ENCODE peak calls at places on chromosomes 11 and 22, in five cellular contexts. F is transverse colon, S is body of pancreas, R is tibial nerve, N is mesenchymal stem cell. E is an unnamed sample. For H3K9me3, the result is how much of the 10 kb centered on the place peaks cover.

GRCh38 chr11:18700375-18700774 is 1.8 kb downstream of the TMEM86A start:
- DNase-seq in F (no peak), R (no peak), N (peak), S (no peak), E (no peak)

GRCh38 chr11:20163778-20164133 is 3.5 kb upstream of the DBX1 start:
- DNase-seq in N (no peak), F (no peak), S (no peak), R (no peak), E (no peak)

GRCh38 chr11:119614227-119615002 is 114.6 kb downstream of the NECTIN1 start:
- DNase-seq in R (no peak), N (no peak), S (no peak), F (no peak), E (no peak)

GRCh38 chr11:113401718-113402117 is 14.1 kb downstream of the ANKK1 start:
- DNase-seq in S (peak), R (no peak), F (peak), N (no peak), E (no peak)

GRCh38 chr11:94858012-94858705 is 90.0 kb downstream of the AMOTL1 start:
- DNase-seq in R (no peak), N (no peak), F (no peak), S (no peak), E (no peak)

GRCh38 chr22:36839356-36840073 is 21.3 kb upstream of the NCF4 start:
- DNase-seq in F (no peak), R (no peak), N (no peak), S (no peak), E (no peak)

GRCh38 chr11:108333403-108333899 is 110.6 kb downstream of the ATM start:
- DNase-seq in F (no peak), R (no peak), N (no peak), S (no peak), E (no peak)

GRCh38 chr11:68677432-68677831 is 6.9 kb upstream of the GAL start:
- DNase-seq in S (peak), R (no peak), N (peak), F (no peak), E (no peak)

GRCh38 chr11:74682731-74683278 is 48.4 kb downstream of the CHRDL2 start:
- DNase-seq in R (no peak), S (no peak), N (no peak), F (peak), E (no peak)

GRCh38 chr11:76207642-76208378 is 1.5 kb upstream of the WNT11 start:
- DNase-seq in S (peak), F (peak), R (peak), N (peak), E (peak)

GRCh38 chr11:134383576-134384221 is 28.3 kb downstream of the B3GAT1 start:
- DNase-seq in F (no peak), N (no peak), R (no peak), S (no peak), E (no peak)
- H3K9me3 ChIP-seq in F (under half), N (under half), R (under half), S (under half), E (under half)

DNA sequence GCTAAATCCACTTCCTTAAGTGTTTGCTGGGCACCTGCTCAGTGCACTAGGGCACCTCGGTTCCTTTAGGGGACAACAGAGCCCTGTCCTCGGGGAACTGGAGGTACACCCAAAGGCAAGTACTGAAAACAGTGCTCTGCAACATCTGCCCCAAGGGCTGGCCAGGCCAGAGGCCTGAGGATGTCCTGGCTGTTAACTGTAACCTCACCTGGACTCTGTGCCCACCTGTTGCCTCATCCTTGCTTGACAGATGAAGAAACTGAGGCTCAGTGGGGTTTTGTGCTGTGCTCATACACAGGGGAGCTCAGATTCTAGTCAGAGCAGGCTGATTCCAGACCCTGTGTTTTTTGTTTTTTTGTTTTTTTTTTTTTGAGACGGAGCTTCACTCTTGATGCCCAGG is 2.6 kb downstream of the SEC14L4 start:
- DNase-seq in R (no peak), F (no peak), S (no peak), N (no peak), E (no peak)
- H3K9me3 ChIP-seq in R (under half), F (under half), S (under half), N (under half), E (under half)

DNA sequence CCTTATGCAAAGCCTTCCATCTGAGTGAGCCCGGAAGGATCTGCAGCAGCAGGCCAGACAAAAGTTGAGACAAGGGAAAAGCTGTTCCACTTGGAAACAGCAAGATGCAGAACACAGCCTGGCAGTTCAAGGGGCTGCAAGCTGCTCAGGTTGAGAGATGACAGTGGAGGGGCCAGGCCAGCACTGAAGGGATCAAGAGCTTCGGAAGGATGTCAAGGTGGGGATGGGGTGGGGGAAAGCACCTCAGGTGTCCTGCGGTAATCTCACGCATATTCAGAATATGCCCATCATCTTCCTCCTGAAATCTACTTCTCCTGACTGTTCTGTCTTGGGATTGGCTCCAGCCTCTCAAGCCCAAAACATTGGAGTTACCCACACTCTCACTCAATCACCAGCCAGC is 35.7 kb downstream of the GAB4 start:
- DNase-seq in F (no peak), R (no peak), N (no peak), S (no peak), E (no peak)
- H3K9me3 ChIP-seq in F (under half), R (under half), N (under half), S (under half), E (under half)

DNA sequence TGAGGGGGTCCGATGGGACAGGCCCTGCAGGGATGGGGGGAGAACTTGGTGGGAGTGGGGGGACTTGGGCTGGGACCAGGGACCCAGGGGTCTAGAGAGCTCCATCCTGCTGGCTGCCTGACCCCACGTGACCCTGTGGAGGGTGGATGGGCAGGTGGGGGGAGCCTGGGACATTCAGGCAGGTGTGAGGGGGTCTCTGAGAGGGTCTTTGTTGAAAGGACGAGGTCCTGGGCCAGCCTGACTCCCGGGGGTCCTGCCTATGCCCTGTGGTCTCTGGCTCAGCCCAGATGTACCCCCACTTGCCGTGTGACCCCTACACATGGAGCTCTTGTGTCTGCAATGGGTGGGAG is 7.5 kb downstream of the LRRC56 start:
- DNase-seq in R (no peak), F (no peak), S (no peak), N (no peak), E (no peak)
- H3K9me3 ChIP-seq in R (under half), F (under half), S (under half), N (under half), E (under half)

E was measured in SK-N-MC.